ENCODE peak calls at places on chromosomes 5 and 9, in six cellular contexts. D is A549, R is DMS153, U is NCI-H748 treated with DMSO at 0.1 percent for 48 hours, L is HCEC 1CT, I is cardiac septum. B is an unnamed sample.

GRCh38 chr5:127003798-127004495 is 26.4 kb downstream of the MARCHF3 start:
- DNase-seq in D (no peak), R (peak; percentile 21), U (peak; percentile 63), L (no peak), I (no peak), B (no peak)

GRCh38 chr9:132288371-132288770 is 66.4 kb downstream of the SETX start:
- DNase-seq in D (no peak), R (no peak), U (no peak), L (peak; percentile 63), I (no peak), B (no peak)

GRCh38 chr5:87541033-87541432 is 128.3 kb upstream of the CCNH start:
- DNase-seq in D (no peak), R (no peak), U (peak; percentile 6), L (peak; percentile 3), I (no peak), B (no peak)

GRCh38 chr5:67100301-67100700 is 96.3 kb downstream of the CD180 start:
- DNase-seq in D (no peak), R (no peak), U (no peak), L (no peak), I (no peak), B (no peak)

GRCh38 chr5:1660037-1660400 is 136.3 kb upstream of the LPCAT1 start:
- DNase-seq in D (no peak), R (no peak), U (no peak), L (no peak), I (peak; percentile 66), B (no peak)

GRCh38 chr5:2899311-2899710 is 147.8 kb upstream of the IRX2 start:
- DNase-seq in D (no peak), R (no peak), U (no peak), L (no peak), I (no peak), B (no peak)

GRCh38 chr5:131164161-131164930 is 710 bp downstream of the HINT1 start:
- DNase-seq in D (peak; percentile 71), R (peak; percentile 5), U (peak; percentile 29), L (peak; percentile 91), I (peak; percentile 80), B (peak; percentile 10)

GRCh38 chr5:11268894-11269293 is 507.9 kb upstream of the DAP start:
- DNase-seq in D (no peak), R (no peak), U (peak; percentile 38), L (no peak), I (no peak), B (peak; percentile 35)

GRCh38 chr5:158133369-158133768 is 274.4 kb upstream of the CLINT1 start:
- DNase-seq in D (no peak), R (no peak), U (no peak), L (peak; percentile 34), I (no peak), B (peak; percentile 54)

GRCh38 chr5:159156839-159157238 is 52.5 kb downstream of the RNF145 start:
- DNase-seq in D (peak; percentile 73), R (peak; percentile 12), U (peak; percentile 42), L (peak; percentile 64), I (no peak), B (peak; percentile 13)

GRCh38 chr5:134568761-134569725 is 43.6 kb downstream of the JADE2 start:
- DNase-seq in D (no peak), R (no peak), U (no peak), L (peak; percentile 67), I (peak; percentile 88), B (no peak)

GRCh38 chr5:14190194-14191164 is 47.3 kb downstream of the TRIO start:
- DNase-seq in D (peak; percentile 85), R (no peak), U (no peak), L (peak; percentile 99), I (no peak), B (no peak)

GRCh38 chr5:146401021-146401420 is 46.1 kb upstream of the TCERG1 start:
- DNase-seq in D (no peak), R (no peak), U (no peak), L (no peak), I (no peak), B (no peak)

GRCh38 chr5:116360008-116360853 is 214.4 kb downstream of the SEMA6A start:
- DNase-seq in D (no peak), R (no peak), U (no peak), L (no peak), I (no peak), B (no peak)

GRCh38 chr5:119176785-119177184 is 105.9 kb downstream of the DMXL1 start:
- DNase-seq in D (no peak), R (no peak), U (no peak), L (no peak), I (no peak), B (no peak)

GRCh38 chr5:74865799-74866652 is at the start of gene FAM169A:
- DNase-seq in D (peak; percentile 55), R (no peak), U (no peak), L (peak; percentile 34), I (no peak), B (peak; percentile 6)

GRCh38 chr5:169219351-169219750 is 81.6 kb downstream of the SLIT3 start:
- DNase-seq in D (no peak), R (no peak), U (no peak), L (no peak), I (no peak), B (no peak)

GRCh38 chr5:180605554-180606214 is 14.4 kb upstream of the SCGB3A1 start:
- DNase-seq in D (peak; percentile 61), R (no peak), U (peak; percentile 23), L (no peak), I (peak; percentile 72), B (no peak)

GRCh38 chr5:77167695-77168111 is 42.8 kb upstream of the PDE8B start:
- DNase-seq in D (peak; percentile 87), R (peak; percentile 3), U (no peak), L (peak; percentile 78), I (no peak), B (no peak)

B was measured in NCI-H2227 treated with DMSO at 0.1 percent for 48 hours.